ENCODE peak calls at places on chromosomes 11 and 22, in four cellular contexts. L, Q, T and H are unnamed samples.

GRCh38 chr11:128331317-128331716 is 256.0 kb downstream of the ETS1 start:
- DNase-seq in L (no peak), Q (no peak), T (no peak), H (no peak)

GRCh38 chr11:84854498-84854880 is 772.7 kb downstream of the DLG2 start:
- DNase-seq in L (no peak), Q (no peak), T (no peak), H (no peak)

GRCh38 chr22:35288116-35288515 is 11.6 kb upstream of the TOM1 start:
- DNase-seq in L (no peak), Q (no peak), T (no peak), H (no peak)

GRCh38 chr22:29300807-29301601 is 5.4 kb upstream of the GAS2L1 start:
- DNase-seq in L (no peak), Q (no peak), T (no peak), H (no peak)

GRCh38 chr11:19869466-19869865 is 156.8 kb downstream of the NAV2 start:
- DNase-seq in L (no peak), Q (no peak), T (no peak), H (no peak)

GRCh38 chr22:37681001-37681424 is 5.1 kb upstream of the NOL12 start:
- DNase-seq in L (no peak), Q (peak; percentile 63), T (no peak), H (no peak)

GRCh38 chr11:88454881-88455280 is 117.3 kb upstream of the CTSC start:
- DNase-seq in L (no peak), Q (peak; percentile 75), T (no peak), H (no peak)

GRCh38 chr22:28799125-28799833 is 1.1 kb downstream of the XBP1 start:
- DNase-seq in L (peak; percentile 15), Q (peak; percentile 96), T (no peak), H (peak; percentile 82)

GRCh38 chr11:35664977-35665441 is 2.4 kb downstream of the TRIM44 start:
- DNase-seq in L (no peak), Q (peak; percentile 14), T (no peak), H (no peak)

GRCh38 chr11:116830184-116830912 is 641 bp downstream of the APOC3 start:
- DNase-seq in L (no peak), Q (no peak), T (no peak), H (no peak)

GRCh38 chr11:68872216-68873003 is 30.7 kb upstream of the CPT1A start:
- DNase-seq in L (no peak), Q (peak; percentile 78), T (no peak), H (peak; percentile 87)

GRCh38 chr11:65557280-65558001 is 718 bp downstream of the LTBP3 start:
- DNase-seq in L (peak; percentile 65), Q (no peak), T (no peak), H (peak; percentile 23)

GRCh38 chr22:26845016-26845728 is 187.8 kb downstream of the MIAT start:
- DNase-seq in L (no peak), Q (no peak), T (no peak), H (peak; percentile 31)

GRCh38 chr22:36628561-36629060 is 74.9 kb downstream of the CACNG2 start:
- DNase-seq in L (no peak), Q (no peak), T (no peak), H (no peak)
- TF ChIP-seq FOS in L (no peak), Q (no peak), T (no peak), H (no peak)

DNA sequence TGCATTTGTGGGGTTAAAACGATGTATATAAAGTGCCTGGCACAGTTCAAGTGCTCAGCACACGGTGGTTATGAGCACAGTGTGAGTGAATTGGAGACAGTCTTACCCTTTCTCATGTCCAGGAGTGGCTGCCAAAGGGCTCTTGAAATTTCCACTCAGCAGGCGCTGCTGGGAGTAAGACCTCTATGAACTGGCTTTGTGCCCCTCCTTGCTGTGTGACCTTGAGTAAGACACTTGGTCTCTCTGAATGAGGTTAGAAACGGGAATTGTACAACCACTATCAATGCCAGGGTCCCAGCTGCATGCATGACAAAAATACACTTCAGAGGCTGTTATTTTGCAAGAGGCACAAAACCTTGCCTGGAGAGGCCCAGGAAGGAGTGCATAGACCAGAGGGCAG is 86.6 kb downstream of the TSPAN18 start:
- DNase-seq in L (no peak), Q (no peak), T (no peak), H (no peak)
- TF ChIP-seq FOS in L (no peak), Q (no peak), T (no peak), H (no peak)

GRCh38 chr11:61914471-61915171 is 2.7 kb downstream of the RAB3IL1 start:
- DNase-seq in L (no peak), Q (no peak), T (no peak), H (no peak)
- TF ChIP-seq FOS in L (no peak), Q (no peak), T (no peak), H (no peak)

GRCh38 chr11:44623321-44623715 is 57.9 kb downstream of the CD82 start:
- DNase-seq in L (no peak), Q (no peak), T (no peak), H (peak; percentile 77)

GRCh38 chr11:44624761-44625221 is 59.3 kb downstream of the CD82 start:
- DNase-seq in L (no peak), Q (no peak), T (no peak), H (no peak)

GRCh38 chr11:44622190-44622650 is 56.8 kb downstream of the CD82 start:
- DNase-seq in L (no peak), Q (no peak), T (no peak), H (no peak)

GRCh38 chr11:44622721-44623258 is 57.3 kb downstream of the CD82 start:
- DNase-seq in L (no peak), Q (no peak), T (no peak), H (no peak)

GRCh38 chr11:44623716-44624491 is 58.4 kb downstream of the CD82 start:
- DNase-seq in L (no peak), Q (peak; percentile 43), T (no peak), H (peak; percentile 52)
- TF ChIP-seq FOS in L (no peak), Q (no peak), T (no peak), H (no peak)

GRCh38 chr11:44327730-44328691 is 18.1 kb upstream of the ALX4 start:
- DNase-seq in L (no peak), Q (no peak), T (no peak), H (no peak)
- TF ChIP-seq FOS in L (no peak), Q (no peak), T (no peak), H (no peak)